ENCODE peak calls at places on chromosomes 5 and 9, in five cellular contexts. A is lower lobe of right lung; K is lower leg skin; I is foreskin fibroblast; H is CD4-positive, CD25-positive, alpha-beta regulatory T cell. P is an unnamed sample.

GRCh38 chr5:123422433-123423277 is 548 bp downstream of the CEP120 start:
- DNase-seq in A (no peak), K (peak), I (no peak), H (peak), P (no peak)

GRCh38 chr9:22031664-22032411 is 22.7 kb upstream of the CDKN2B start:
- DNase-seq in A (no peak), K (no peak), I (no peak), H (no peak), P (no peak)

GRCh38 chr5:87190041-87190440 is 77.6 kb upstream of the RASA1 start:
- DNase-seq in A (no peak), K (no peak), I (no peak), H (no peak), P (no peak)

GRCh38 chr5:127088226-127088625 is 14.9 kb upstream of the C5orf63 start:
- DNase-seq in A (no peak), K (no peak), I (peak), H (no peak), P (no peak)

GRCh38 chr9:19484699-19485098 is 75.9 kb downstream of the ACER2 start:
- DNase-seq in A (no peak), K (no peak), I (no peak), H (no peak), P (no peak)

GRCh38 chr9:127917603-127918002 is 762 bp upstream of the ST6GALNAC4 start:
- DNase-seq in A (peak), K (no peak), I (no peak), H (no peak), P (no peak)

GRCh38 chr5:142206801-142207200 is 98.2 kb downstream of the NDFIP1 start:
- DNase-seq in A (no peak), K (no peak), I (no peak), H (no peak), P (no peak)

GRCh38 chr9:137772281-137772873 is 105.2 kb upstream of the CACNA1B start:
- DNase-seq in A (no peak), K (no peak), I (no peak), H (no peak), P (no peak)

P was measured in suprapubic skin.